ENCODE peak calls at places on chromosomes 4 and X, in seven cellular contexts. O is adrenal gland; N is AG09319; M is cardiac muscle cell; U is IMR-90; Z is HFFc6; E is CD4-positive, alpha-beta T cell. P is an unnamed sample.

GRCh38 chrX:149286940-149287349 is 218.2 kb downstream of the IDS start:
- DNase-seq in E (peak), Z (no peak), N (no peak), O (peak), M (peak), U (peak), P (peak)

GRCh38 chr4:38935391-38936073 is 67.9 kb downstream of the FAM114A1 start:
- DNase-seq in E (no peak), Z (peak), U (peak), O (no peak), M (no peak), N (peak), P (no peak)

GRCh38 chr4:143559757-143560147 is 46.2 kb downstream of the SMARCA5 start:
- DNase-seq in O (no peak), U (no peak), N (no peak), M (no peak), E (no peak), Z (no peak), P (peak)

GRCh38 chr4:55444822-55445221 is 49.1 kb downstream of the TMEM165 start:
- DNase-seq in O (peak), N (no peak), E (no peak), Z (peak), M (peak), U (peak), P (no peak)

GRCh38 chr4:184732126-184732525 is 1.8 kb downstream of the CENPU start:
- DNase-seq in E (no peak), N (no peak), U (peak), Z (no peak), M (no peak), O (no peak), P (no peak)

GRCh38 chrX:41273638-41274037 is 60.3 kb upstream of the DDX3X start:
- DNase-seq in M (no peak), E (no peak), Z (peak), U (no peak), O (no peak), N (no peak), P (no peak)

GRCh38 chr4:118738999-118739690 is 54.0 kb downstream of the METTL14 start:
- DNase-seq in O (no peak), M (no peak), E (no peak), N (no peak), U (no peak), Z (no peak), P (no peak)

GRCh38 chr4:1544861-1545275 is 138.6 kb upstream of the NKX1-1 start:
- DNase-seq in Z (no peak), N (no peak), O (no peak), E (no peak), U (no peak), M (no peak), P (no peak)

GRCh38 chr4:81214518-81215218 is 354 bp downstream of the PRKG2 start:
- DNase-seq in U (peak), N (no peak), O (no peak), E (no peak), Z (no peak), M (peak), P (no peak)

GRCh38 chr4:8515316-8516060 is 64.7 kb upstream of the GPR78 start:
- DNase-seq in M (no peak), Z (peak), U (peak), N (no peak), E (no peak), O (no peak), P (no peak)

GRCh38 chr4:78622253-78622979 is 70.8 kb downstream of the ANXA3 start:
- DNase-seq in U (peak), M (no peak), N (no peak), Z (peak), E (no peak), O (no peak), P (no peak)

GRCh38 chrX:119482497-119483480 is 14.5 kb downstream of the SLC25A5 start:
- DNase-seq in M (peak), O (peak), E (peak), Z (peak), N (no peak), U (peak), P (peak)

GRCh38 chr4:135277980-135278315 is 1076.4 kb upstream of the PABPC4L start:
- DNase-seq in E (no peak), O (no peak), U (no peak), M (no peak), Z (no peak), N (no peak), P (no peak)

GRCh38 chr4:17094209-17094608 is 195.8 kb upstream of the LDB2 start:
- DNase-seq in U (no peak), E (no peak), Z (peak), O (no peak), M (no peak), N (no peak), P (no peak)

GRCh38 chrX:39772057-39772832 is 325.5 kb downstream of the BCOR start:
- DNase-seq in U (peak), E (peak), N (no peak), Z (no peak), M (peak), O (peak), P (no peak)

GRCh38 chr4:96654045-96654444 is 814.2 kb downstream of the PDHA2 start:
- DNase-seq in N (no peak), M (no peak), E (no peak), Z (no peak), U (no peak), O (no peak), P (no peak)

GRCh38 chrX:123425904-123426303 is 241.8 kb downstream of the GRIA3 start:
- DNase-seq in Z (no peak), M (no peak), U (no peak), O (peak), N (no peak), E (no peak), P (no peak)

GRCh38 chr4:8016527-8016926 is 76.9 kb upstream of the AFAP1 start:
- DNase-seq in M (no peak), N (no peak), Z (no peak), E (no peak), U (no peak), O (no peak), P (no peak)

GRCh38 chrX:9569875-9570274 is 105.0 kb downstream of the TBL1X start:
- DNase-seq in N (no peak), E (no peak), O (no peak), M (no peak), Z (no peak), U (no peak), P (no peak)

GRCh38 chr4:23999714-24000113 is 109.9 kb upstream of the PPARGC1A start:
- DNase-seq in U (peak), M (no peak), E (no peak), Z (no peak), O (no peak), N (no peak), P (no peak)

GRCh38 chrX:121504148-121504547 is 456.7 kb downstream of the GLUD2 start:
- DNase-seq in N (no peak), E (no peak), O (no peak), Z (no peak), M (no peak), U (no peak), P (no peak)

GRCh38 chr4:86685401-86685800 is 91.3 kb downstream of the PTPN13 start:
- DNase-seq in Z (peak), U (peak), M (no peak), O (no peak), E (no peak), N (peak), P (no peak)

GRCh38 chr4:127783026-127783769 is 1.1 kb downstream of the HSPA4L start:
- DNase-seq in Z (peak), E (no peak), O (peak), M (peak), N (peak), U (peak), P (no peak)

GRCh38 chrX:54415534-54416350 is 24.5 kb upstream of the TSR2 start:
- DNase-seq in O (no peak), U (peak), E (no peak), Z (no peak), M (no peak), N (no peak), P (no peak)

GRCh38 chr4:71268156-71268555 is 70.7 kb upstream of the SLC4A4 start:
- DNase-seq in U (peak), M (peak), Z (no peak), N (no peak), E (no peak), O (no peak), P (no peak)

GRCh38 chrX:2512501-2512900 is 11.7 kb upstream of the DHRSX start:
- DNase-seq in E (no peak), N (no peak), U (no peak), Z (no peak), M (no peak), O (no peak), P (no peak)

GRCh38 chr4:23728393-23728792 is 161.5 kb downstream of the PPARGC1A start:
- DNase-seq in U (peak), M (no peak), Z (peak), O (no peak), E (no peak), N (peak), P (no peak)

GRCh38 chrX:114051667-114052315 is 532.1 kb upstream of the HTR2C start:
- DNase-seq in N (no peak), O (no peak), M (no peak), E (no peak), Z (no peak), U (no peak), P (no peak)

GRCh38 chr4:184536070-184536880 is 61.9 kb upstream of the IRF2 start:
- DNase-seq in E (no peak), Z (no peak), M (no peak), U (no peak), N (no peak), O (peak), P (no peak)

GRCh38 chr4:15495621-15496020 is 25.9 kb downstream of the CC2D2A start:
- DNase-seq in Z (no peak), O (no peak), N (no peak), E (no peak), U (no peak), M (no peak), P (no peak)

GRCh38 chr4:67714248-67714583 is 13.3 kb upstream of the UBA6 start:
- DNase-seq in M (no peak), N (no peak), Z (no peak), E (no peak), U (no peak), O (no peak), P (peak)

GRCh38 chr4:53744446-53745160 is 153.3 kb upstream of the LNX1 start:
- DNase-seq in U (no peak), M (peak), E (no peak), O (no peak), Z (no peak), N (no peak), P (no peak)
- TF ChIP-seq CTCF in U (no peak), M (no peak), E (no peak), O (no peak), Z (no peak), N (no peak), P (no peak)

DNA sequence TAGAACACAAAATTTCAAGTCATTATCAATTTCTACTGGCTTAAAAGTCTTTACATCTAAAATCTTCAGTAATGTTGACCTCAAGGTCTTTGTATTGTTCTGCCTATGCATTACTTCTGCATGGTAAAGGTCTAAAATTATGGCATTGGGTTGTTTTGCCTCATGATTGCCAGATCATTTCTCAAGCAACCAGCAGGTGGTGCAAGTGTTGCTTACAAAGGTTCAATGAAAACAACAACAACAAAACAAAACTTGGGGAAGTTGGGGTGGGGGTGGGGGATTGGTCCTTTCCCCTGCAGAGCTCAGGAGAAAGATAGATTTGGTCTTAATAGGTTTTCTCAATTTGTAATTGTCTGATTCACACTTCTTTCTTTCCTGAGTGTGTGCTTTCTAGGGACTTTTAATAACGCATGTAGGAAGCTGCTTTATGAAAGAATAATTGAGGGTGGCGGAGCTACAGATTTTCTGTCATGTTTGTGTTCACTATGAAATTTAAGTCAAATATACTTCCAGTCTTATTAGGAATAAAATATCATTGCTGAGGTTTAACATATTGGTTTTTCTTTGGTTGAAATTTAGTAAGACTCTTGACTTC is 145.1 kb downstream of the COL4A5 start:
- DNase-seq in N (no peak), U (no peak), Z (peak), M (peak), O (no peak), E (no peak), P (peak)
- TF ChIP-seq CTCF in N (peak), U (peak), Z (peak), M (peak), O (no peak), E (no peak), P (peak)

DNA sequence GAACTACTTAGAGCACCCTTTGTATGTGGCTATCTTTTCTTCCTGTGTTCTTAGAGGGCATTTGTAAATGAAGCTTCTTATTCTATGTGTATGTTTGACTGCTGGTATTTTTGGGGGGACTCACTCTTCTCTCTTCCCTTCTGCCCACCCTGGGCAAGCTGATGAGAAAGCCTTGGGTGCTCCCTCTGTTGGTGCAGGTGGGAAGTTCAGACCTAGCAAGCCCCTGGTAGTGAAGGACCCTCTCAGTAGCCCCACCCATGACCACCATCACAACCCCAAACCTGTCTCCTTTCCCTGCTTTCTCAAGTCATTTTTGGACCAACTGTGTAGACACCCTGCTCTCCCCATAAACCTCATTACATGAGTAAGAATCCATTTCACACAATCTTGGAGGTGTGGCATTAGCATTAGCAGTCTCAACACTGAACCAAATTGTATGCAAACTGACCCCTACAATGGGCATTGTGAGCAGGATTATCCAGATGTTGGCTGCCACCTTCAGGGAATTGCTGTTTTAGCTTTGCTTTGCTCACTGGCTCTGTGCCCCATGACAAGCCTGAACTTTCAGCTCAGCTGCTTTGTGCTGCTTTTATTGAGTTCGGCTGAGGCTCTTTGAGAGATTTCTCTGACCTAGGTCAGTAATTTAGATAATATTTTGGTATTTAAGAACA is 27.9 kb downstream of the TRIM61 start:
- DNase-seq in U (no peak), Z (no peak), O (no peak), N (no peak), E (no peak), M (no peak), P (no peak)
- TF ChIP-seq CTCF in U (no peak), Z (no peak), O (no peak), N (peak), E (no peak), M (peak), P (peak)

GRCh38 chrX:49043220-49043986 is at the start of gene TFE3:
- DNase-seq in N (peak), M (peak), U (peak), O (peak), E (peak), Z (peak), P (peak)

GRCh38 chrX:49041683-49042529 is 1.3 kb downstream of the TFE3 start:
- DNase-seq in Z (peak), U (peak), E (no peak), M (no peak), N (no peak), O (peak), P (no peak)

GRCh38 chrX:49042581-49043219 is 457 bp downstream of the TFE3 start:
- DNase-seq in O (no peak), U (no peak), E (no peak), N (no peak), Z (no peak), M (no peak), P (no peak)

GRCh38 chrX:49040376-49040955 is 2.7 kb downstream of the TFE3 start:
- DNase-seq in Z (peak), U (peak), N (no peak), O (no peak), E (no peak), M (no peak), P (no peak)

GRCh38 chrX:49043987-49044281 is 777 bp upstream of the TFE3 start:
- DNase-seq in M (no peak), N (no peak), E (no peak), O (no peak), Z (no peak), U (no peak), P (no peak)
- TF ChIP-seq CTCF in M (no peak), N (no peak), E (no peak), O (no peak), Z (peak), U (no peak), P (no peak)

GRCh38 chrX:49177338-49177833 is 5.7 kb downstream of the PLP2 start:
- DNase-seq in U (no peak), M (no peak), O (no peak), N (no peak), Z (no peak), E (no peak), P (no peak)
- TF ChIP-seq CTCF in U (no peak), M (no peak), O (peak), N (no peak), Z (no peak), E (no peak), P (no peak)

P was measured in GM13976.